ENCODE peak calls at places on chromosome 2, in eight cellular contexts. One of them, this sample, is unnamed.

GRCh38 chr2:105545731-105546622 is 147.1 kb upstream of the FHL2 start:
- DNase-seq in tibial nerve: peak
- DNase-seq in PC-3: peak
- DNase-seq in kidney epithelial cell: no peak
- DNase-seq in GM13976: peak
- DNase-seq in astrocyte of the spinal cord: peak
- DNase-seq in psoas muscle: peak
- DNase-seq in pancreas: peak
- DNase-seq in this sample: peak

GRCh38 chr2:112836695-112837117 is at the start of gene IL1B:
- DNase-seq in tibial nerve: no peak
- DNase-seq in PC-3: peak
- DNase-seq in kidney epithelial cell: no peak
- DNase-seq in GM13976: no peak
- DNase-seq in astrocyte of the spinal cord: peak
- DNase-seq in psoas muscle: no peak
- DNase-seq in pancreas: no peak
- DNase-seq in this sample: peak

GRCh38 chr2:182164686-182165085 is 179.0 kb downstream of the PPP1R1C start:
- DNase-seq in tibial nerve: no peak
- DNase-seq in PC-3: no peak
- DNase-seq in kidney epithelial cell: no peak
- DNase-seq in GM13976: no peak
- DNase-seq in astrocyte of the spinal cord: no peak
- DNase-seq in psoas muscle: no peak
- DNase-seq in pancreas: no peak
- DNase-seq in this sample: no peak

GRCh38 chr2:175864131-175864728 is 137.8 kb downstream of the LNPK start:
- DNase-seq in tibial nerve: no peak
- DNase-seq in PC-3: no peak
- DNase-seq in kidney epithelial cell: no peak
- DNase-seq in GM13976: no peak
- DNase-seq in astrocyte of the spinal cord: no peak
- DNase-seq in psoas muscle: no peak
- DNase-seq in pancreas: no peak
- DNase-seq in this sample: no peak

GRCh38 chr2:127700527-127701192 is 637 bp upstream of the SFT2D3 start:
- DNase-seq in tibial nerve: no peak
- DNase-seq in PC-3: peak
- DNase-seq in kidney epithelial cell: no peak
- DNase-seq in GM13976: peak
- DNase-seq in astrocyte of the spinal cord: no peak
- DNase-seq in psoas muscle: peak
- DNase-seq in pancreas: no peak
- DNase-seq in this sample: no peak

GRCh38 chr2:18085593-18085992 is 207.1 kb downstream of the KCNS3 start:
- DNase-seq in tibial nerve: no peak
- DNase-seq in PC-3: no peak
- DNase-seq in kidney epithelial cell: no peak
- DNase-seq in GM13976: no peak
- DNase-seq in astrocyte of the spinal cord: no peak
- DNase-seq in psoas muscle: no peak
- DNase-seq in pancreas: no peak
- DNase-seq in this sample: no peak

GRCh38 chr2:15800489-15801329 is 139.6 kb upstream of the MYCN start:
- DNase-seq in tibial nerve: peak
- DNase-seq in PC-3: no peak
- DNase-seq in kidney epithelial cell: no peak
- DNase-seq in GM13976: no peak
- DNase-seq in astrocyte of the spinal cord: no peak
- DNase-seq in psoas muscle: no peak
- DNase-seq in pancreas: no peak
- DNase-seq in this sample: no peak

GRCh38 chr2:150792780-150793300 is 305.4 kb upstream of the RND3 start:
- DNase-seq in tibial nerve: no peak
- DNase-seq in PC-3: no peak
- DNase-seq in kidney epithelial cell: no peak
- DNase-seq in GM13976: no peak
- DNase-seq in astrocyte of the spinal cord: no peak
- DNase-seq in psoas muscle: no peak
- DNase-seq in pancreas: no peak
- DNase-seq in this sample: no peak

GRCh38 chr2:134460583-134460998 is 206.7 kb downstream of the MGAT5 start:
- DNase-seq in tibial nerve: no peak
- DNase-seq in PC-3: peak
- DNase-seq in kidney epithelial cell: no peak
- DNase-seq in GM13976: peak
- DNase-seq in astrocyte of the spinal cord: peak
- DNase-seq in psoas muscle: no peak
- DNase-seq in pancreas: peak
- DNase-seq in this sample: no peak

GRCh38 chr2:1414121-1414520 is 858 bp downstream of the TPO start:
- DNase-seq in tibial nerve: no peak
- DNase-seq in PC-3: no peak
- DNase-seq in kidney epithelial cell: no peak
- DNase-seq in GM13976: no peak
- DNase-seq in astrocyte of the spinal cord: no peak
- DNase-seq in psoas muscle: no peak
- DNase-seq in pancreas: no peak
- DNase-seq in this sample: no peak

GRCh38 chr2:119608553-119608952 is 64.3 kb downstream of the CFAP221 start:
- DNase-seq in tibial nerve: no peak
- DNase-seq in PC-3: peak
- DNase-seq in kidney epithelial cell: no peak
- DNase-seq in GM13976: no peak
- DNase-seq in astrocyte of the spinal cord: no peak
- DNase-seq in psoas muscle: no peak
- DNase-seq in pancreas: no peak
- DNase-seq in this sample: no peak

GRCh38 chr2:85235281-85235680 is 92.5 kb downstream of the TGOLN2 start:
- DNase-seq in tibial nerve: no peak
- DNase-seq in PC-3: no peak
- DNase-seq in kidney epithelial cell: no peak
- DNase-seq in GM13976: no peak
- DNase-seq in astrocyte of the spinal cord: no peak
- DNase-seq in psoas muscle: no peak
- DNase-seq in pancreas: no peak
- DNase-seq in this sample: no peak

GRCh38 chr2:201942525-201942924 is 91.1 kb upstream of the FZD7 start:
- DNase-seq in tibial nerve: no peak
- DNase-seq in PC-3: no peak
- DNase-seq in kidney epithelial cell: no peak
- DNase-seq in GM13976: no peak
- DNase-seq in astrocyte of the spinal cord: no peak
- DNase-seq in psoas muscle: no peak
- DNase-seq in pancreas: no peak
- DNase-seq in this sample: no peak

GRCh38 chr2:45780541-45781463 is 129.3 kb downstream of the PRKCE start:
- DNase-seq in tibial nerve: no peak
- DNase-seq in PC-3: no peak
- DNase-seq in kidney epithelial cell: no peak
- DNase-seq in GM13976: peak
- DNase-seq in astrocyte of the spinal cord: no peak
- DNase-seq in psoas muscle: no peak
- DNase-seq in pancreas: no peak
- DNase-seq in this sample: no peak

GRCh38 chr2:195307751-195308150 is 349.3 kb upstream of the SLC39A10 start:
- DNase-seq in tibial nerve: no peak
- DNase-seq in PC-3: peak
- DNase-seq in kidney epithelial cell: no peak
- DNase-seq in GM13976: no peak
- DNase-seq in astrocyte of the spinal cord: no peak
- DNase-seq in psoas muscle: no peak
- DNase-seq in pancreas: no peak
- DNase-seq in this sample: no peak

GRCh38 chr2:241036397-241036963 is 38.1 kb downstream of the SNED1 start:
- DNase-seq in tibial nerve: no peak
- DNase-seq in PC-3: peak
- DNase-seq in kidney epithelial cell: no peak
- DNase-seq in GM13976: peak
- DNase-seq in astrocyte of the spinal cord: peak
- DNase-seq in psoas muscle: no peak
- DNase-seq in pancreas: peak
- DNase-seq in this sample: no peak

GRCh38 chr2:145914716-145915115 is 1394.8 kb upstream of the ZEB2 start:
- DNase-seq in tibial nerve: no peak
- DNase-seq in PC-3: no peak
- DNase-seq in kidney epithelial cell: no peak
- DNase-seq in GM13976: no peak
- DNase-seq in astrocyte of the spinal cord: no peak
- DNase-seq in psoas muscle: no peak
- DNase-seq in pancreas: no peak
- DNase-seq in this sample: no peak

GRCh38 chr2:145916799-145917198 is 1396.9 kb upstream of the ZEB2 start:
- DNase-seq in tibial nerve: no peak
- DNase-seq in PC-3: no peak
- DNase-seq in kidney epithelial cell: no peak
- DNase-seq in GM13976: no peak
- DNase-seq in astrocyte of the spinal cord: no peak
- DNase-seq in psoas muscle: no peak
- DNase-seq in pancreas: no peak
- DNase-seq in this sample: no peak

GRCh38 chr2:145918951-145919350 is 1399.0 kb upstream of the ZEB2 start:
- DNase-seq in tibial nerve: no peak
- DNase-seq in PC-3: no peak
- DNase-seq in kidney epithelial cell: no peak
- DNase-seq in GM13976: no peak
- DNase-seq in astrocyte of the spinal cord: no peak
- DNase-seq in psoas muscle: no peak
- DNase-seq in pancreas: no peak
- DNase-seq in this sample: no peak

DNA sequence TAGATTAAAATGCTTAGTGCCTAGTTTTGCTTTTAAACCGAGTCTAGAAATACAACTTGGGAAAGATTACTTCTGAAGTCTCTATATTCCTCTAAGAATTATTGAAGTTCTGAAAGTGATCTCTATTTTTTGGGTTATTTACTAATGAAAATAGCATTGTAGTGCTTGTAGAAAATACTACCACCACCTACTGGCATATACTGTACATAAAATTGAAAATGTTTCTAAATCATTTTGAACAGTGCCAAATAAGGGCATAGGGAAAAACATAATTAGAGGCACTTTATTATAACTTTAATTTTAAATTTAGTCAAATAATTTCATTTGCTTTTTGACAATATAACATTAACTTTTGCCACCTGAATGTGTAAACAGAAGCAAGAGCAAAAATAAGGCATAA is 1399.6 kb upstream of the ZEB2 start:
- DNase-seq in tibial nerve: no peak
- DNase-seq in PC-3: peak
- DNase-seq in kidney epithelial cell: no peak
- DNase-seq in GM13976: no peak
- DNase-seq in astrocyte of the spinal cord: peak
- DNase-seq in psoas muscle: no peak
- DNase-seq in pancreas: no peak
- DNase-seq in this sample: no peak
- TF ChIP-seq CTCF in tibial nerve: peak
- TF ChIP-seq CTCF in PC-3: peak
- TF ChIP-seq CTCF in kidney epithelial cell: no peak
- TF ChIP-seq CTCF in GM13976: no peak
- TF ChIP-seq CTCF in astrocyte of the spinal cord: peak
- TF ChIP-seq CTCF in psoas muscle: no peak
- TF ChIP-seq CTCF in pancreas: no peak
- TF ChIP-seq CTCF in this sample: peak

GRCh38 chr2:9434484-9434883 is 11.0 kb downstream of the CPSF3 start:
- DNase-seq in tibial nerve: no peak
- DNase-seq in PC-3: no peak
- DNase-seq in kidney epithelial cell: no peak
- DNase-seq in GM13976: no peak
- DNase-seq in astrocyte of the spinal cord: no peak
- DNase-seq in psoas muscle: no peak
- DNase-seq in pancreas: no peak
- DNase-seq in this sample: no peak
- TF ChIP-seq CTCF in tibial nerve: no peak
- TF ChIP-seq CTCF in PC-3: no peak
- TF ChIP-seq CTCF in kidney epithelial cell: no peak
- TF ChIP-seq CTCF in GM13976: no peak
- TF ChIP-seq CTCF in astrocyte of the spinal cord: no peak
- TF ChIP-seq CTCF in psoas muscle: no peak
- TF ChIP-seq CTCF in pancreas: no peak
- TF ChIP-seq CTCF in this sample: no peak

DNA sequence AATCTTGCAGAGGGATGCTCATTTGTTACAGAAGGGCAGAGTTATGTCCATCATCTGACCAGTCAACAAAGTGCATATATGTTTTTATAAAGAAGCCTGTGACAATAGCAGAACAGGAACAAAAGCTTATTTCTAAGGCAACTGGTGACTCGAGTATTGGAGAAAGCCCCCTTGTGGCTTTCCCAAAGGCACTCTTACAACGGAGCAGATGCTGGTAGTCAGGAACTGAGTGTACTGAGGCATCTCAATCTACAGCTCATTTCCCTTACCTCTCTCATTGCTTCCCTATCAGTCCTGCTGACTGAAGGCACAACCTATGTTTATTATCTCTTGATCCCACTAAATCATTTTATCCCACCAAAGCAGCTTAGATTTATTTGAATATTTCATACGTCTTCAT is 557.1 kb upstream of the CHAC2 start:
- DNase-seq in tibial nerve: no peak
- DNase-seq in PC-3: peak
- DNase-seq in kidney epithelial cell: no peak
- DNase-seq in GM13976: no peak
- DNase-seq in astrocyte of the spinal cord: no peak
- DNase-seq in psoas muscle: no peak
- DNase-seq in pancreas: no peak
- DNase-seq in this sample: no peak
- TF ChIP-seq CTCF in tibial nerve: no peak
- TF ChIP-seq CTCF in PC-3: peak
- TF ChIP-seq CTCF in kidney epithelial cell: peak
- TF ChIP-seq CTCF in GM13976: no peak
- TF ChIP-seq CTCF in astrocyte of the spinal cord: peak
- TF ChIP-seq CTCF in psoas muscle: no peak
- TF ChIP-seq CTCF in pancreas: no peak
- TF ChIP-seq CTCF in this sample: peak

DNA sequence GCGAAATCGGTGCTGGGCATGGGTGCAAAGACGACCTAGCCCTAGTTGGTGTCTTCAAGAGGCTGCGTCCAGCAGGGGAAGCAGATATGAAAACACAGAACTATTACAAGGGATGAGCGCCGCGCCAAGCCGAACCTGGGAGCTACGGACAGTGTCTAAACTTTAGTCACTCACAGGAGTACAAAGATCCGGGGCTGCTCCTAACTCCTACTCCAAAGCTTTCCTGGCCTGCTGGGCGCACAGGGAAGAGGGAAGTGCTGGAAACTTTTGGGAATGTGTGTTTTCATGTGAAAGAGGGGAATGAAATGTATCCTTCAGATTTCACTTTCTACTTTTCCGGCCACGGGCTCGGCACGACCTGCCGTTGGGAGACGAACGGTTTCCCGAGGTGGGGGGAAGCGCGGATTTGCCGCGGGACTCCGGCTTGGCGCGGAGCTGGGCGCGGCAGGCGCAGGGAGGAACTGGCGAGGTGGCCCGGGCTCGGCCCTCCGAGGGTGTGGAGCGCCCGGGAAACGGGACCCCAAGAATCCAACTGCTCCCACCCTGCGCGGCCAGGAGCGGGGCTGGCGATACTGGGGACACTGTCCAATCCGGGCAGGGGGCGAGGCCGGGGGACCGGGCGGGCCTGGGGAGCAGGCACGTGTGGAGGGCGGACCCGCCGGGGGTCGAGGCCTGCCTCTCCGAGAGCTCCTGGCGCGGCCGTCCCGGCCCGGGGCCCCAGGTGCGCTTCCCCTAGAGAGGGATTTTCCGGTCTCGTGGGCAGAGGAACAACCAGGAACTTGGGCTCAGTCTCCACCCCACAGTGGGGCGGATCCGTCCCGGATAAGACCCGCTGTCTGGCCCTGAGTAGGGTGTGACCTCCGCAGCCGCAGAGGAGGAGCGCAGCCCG is at the start of gene ANXA4:
- DNase-seq in tibial nerve: peak
- DNase-seq in PC-3: peak
- DNase-seq in kidney epithelial cell: no peak
- DNase-seq in GM13976: peak
- DNase-seq in astrocyte of the spinal cord: peak
- DNase-seq in psoas muscle: peak
- DNase-seq in pancreas: peak
- DNase-seq in this sample: no peak
- TF ChIP-seq CTCF in tibial nerve: no peak
- TF ChIP-seq CTCF in PC-3: peak
- TF ChIP-seq CTCF in kidney epithelial cell: peak
- TF ChIP-seq CTCF in GM13976: no peak
- TF ChIP-seq CTCF in astrocyte of the spinal cord: peak
- TF ChIP-seq CTCF in psoas muscle: peak
- TF ChIP-seq CTCF in pancreas: no peak
- TF ChIP-seq CTCF in this sample: peak